ENCODE peak calls at places on chromosomes 1 and 21, in nine cellular contexts. P is SJSA1; O is CD8-positive, alpha-beta T cell; F is suprapubic skin; N is heart right ventricle; K is uterus; J is left ventricle myocardium inferior; T is colonic mucosa; B is HAP-1. V is an unnamed sample.

GRCh38 chr1:226325178-226325577 is 16.2 kb upstream of the LIN9 start:
- DNase-seq in P (no peak), O (no peak), F (no peak), N (no peak), K (no peak), J (no peak), T (no peak), B (no peak), V (no peak)

GRCh38 chr1:3078941-3079340 is 9.9 kb downstream of the PRDM16 start:
- DNase-seq in P (no peak), O (no peak), F (no peak), N (no peak), K (no peak), J (no peak), T (no peak), B (no peak), V (no peak)

GRCh38 chr1:33181038-33181861 is 593 bp downstream of the TRIM62 start:
- DNase-seq in P (peak; percentile 73), O (peak; percentile 34), F (peak; percentile 83), N (peak; percentile 60), K (peak; percentile 60), J (peak; percentile 56), T (peak; percentile 54), B (peak; percentile 41), V (peak; percentile 83)

GRCh38 chr1:192516776-192517297 is 58.7 kb upstream of the RGS1 start:
- DNase-seq in P (no peak), O (peak; percentile 55), F (no peak), N (no peak), K (no peak), J (no peak), T (peak; percentile 30), B (peak; percentile 56), V (no peak)

GRCh38 chr21:26093094-26093493 is 77.5 kb downstream of the APP start:
- DNase-seq in P (no peak), O (no peak), F (no peak), N (no peak), K (no peak), J (no peak), T (no peak), B (no peak), V (no peak)

GRCh38 chr21:43645414-43645891 is 13.8 kb downstream of the HSF2BP start:
- DNase-seq in P (peak; percentile 75), O (peak; percentile 25), F (no peak), N (peak; percentile 69), K (peak; percentile 57), J (no peak), T (peak; percentile 70), B (peak; percentile 46), V (peak; percentile 72)

GRCh38 chr1:29953938-29954337 is 717.6 kb downstream of the PTPRU start:
- DNase-seq in P (no peak), O (no peak), F (no peak), N (no peak), K (no peak), J (no peak), T (no peak), B (no peak), V (no peak)

GRCh38 chr1:64934115-64934880 is 32.1 kb downstream of the JAK1 start:
- DNase-seq in P (peak; percentile 47), O (no peak), F (peak; percentile 78), N (peak; percentile 39), K (peak; percentile 39), J (no peak), T (no peak), B (no peak), V (no peak)

GRCh38 chr21:44709426-44710293 is 1.7 kb downstream of the TSPEAR start:
- DNase-seq in P (peak; percentile 41), O (peak; percentile 39), F (peak; percentile 46), N (no peak), K (no peak), J (no peak), T (peak; percentile 12), B (no peak), V (peak; percentile 45)

GRCh38 chr1:155844860-155845259 is 12.2 kb downstream of the GON4L start:
- DNase-seq in P (no peak), O (no peak), F (no peak), N (no peak), K (no peak), J (no peak), T (no peak), B (no peak), V (no peak)

GRCh38 chr1:84278905-84279304 is 22.6 kb upstream of the SAMD13 start:
- DNase-seq in P (no peak), O (no peak), F (no peak), N (no peak), K (no peak), J (no peak), T (no peak), B (no peak), V (no peak)

GRCh38 chr1:76006234-76006633 is 68.3 kb upstream of the ST6GALNAC3 start:
- DNase-seq in P (no peak), O (no peak), F (no peak), N (no peak), K (no peak), J (no peak), T (no peak), B (no peak), V (no peak)

DNA sequence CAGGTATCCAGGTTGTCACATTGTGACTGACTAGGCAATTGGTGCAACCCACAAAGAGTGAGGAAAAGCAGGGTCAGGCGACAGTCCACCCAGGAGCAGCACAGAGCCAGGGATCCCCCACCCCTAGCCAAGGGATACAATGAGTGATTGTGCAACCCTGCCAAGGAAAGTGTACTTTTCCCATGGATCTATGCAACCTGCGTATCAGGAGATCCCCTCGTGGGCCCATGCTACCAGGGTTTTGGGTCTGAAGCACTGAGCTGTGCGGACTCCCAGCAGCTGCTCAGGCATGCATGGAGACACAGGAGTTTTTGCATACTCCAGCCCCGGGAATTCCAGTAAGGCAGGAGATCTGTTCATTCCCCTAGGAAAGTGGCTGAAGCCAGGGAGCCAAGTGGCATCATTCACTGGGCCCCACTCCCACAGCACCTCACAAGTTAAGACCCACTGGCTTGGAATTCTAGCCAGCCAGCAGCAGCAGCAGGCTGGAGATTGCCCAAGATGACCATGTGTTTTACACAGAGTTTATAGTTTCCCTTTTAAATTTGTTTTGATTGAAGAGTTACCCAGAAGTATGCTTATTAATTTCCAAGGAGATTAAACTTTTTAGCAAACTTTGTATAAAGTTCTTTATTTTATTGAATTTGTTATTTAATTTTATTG is 136.0 kb downstream of the LTN1 start:
- DNase-seq in P (no peak), O (no peak), F (no peak), N (no peak), K (no peak), J (no peak), T (no peak), B (no peak), V (no peak)
- H3K4me3 ChIP-seq in P (no peak overlapping the region), O (no peak overlapping the region), F (no peak overlapping the region), N (no peak overlapping the region), K (no peak overlapping the region), J (no peak overlapping the region), T (no peak overlapping the region), B (no peak overlapping the region), V (no peak overlapping the region)

GRCh38 chr1:51272916-51273315 is 36.8 kb downstream of the RNF11 start:
- DNase-seq in P (no peak), O (no peak), F (no peak), N (no peak), K (no peak), J (no peak), T (no peak), B (no peak), V (no peak)
- H3K4me1 ChIP-seq in P (peaks cover 17% of the 10 kb centered on the region), O (peaks cover 2% of the 10 kb centered on the region), F (no peaks in the 10 kb centered on the region), N (peaks cover 26% of the 10 kb centered on the region), K (no peaks in the 10 kb centered on the region), J (peaks cover 34% of the 10 kb centered on the region), T (no peaks in the 10 kb centered on the region), B (peaks cover 13% of the 10 kb centered on the region), V (peaks cover 50% of the 10 kb centered on the region)

GRCh38 chr21:16535100-16535418 is 805.3 kb downstream of the USP25 start:
- DNase-seq in P (peak; percentile 59), O (no peak), F (peak; percentile 91), N (peak; percentile 85), K (peak; percentile 93), J (peak; percentile 79), T (no peak), B (no peak), V (peak; percentile 84)

GRCh38 chr21:16533692-16534407 is 804.1 kb downstream of the USP25 start:
- DNase-seq in P (no peak), O (no peak), F (no peak), N (peak; percentile 19), K (no peak), J (no peak), T (no peak), B (no peak), V (no peak)

GRCh38 chr21:16536661-16537359 is 807.0 kb downstream of the USP25 start:
- DNase-seq in P (no peak), O (no peak), F (no peak), N (no peak), K (no peak), J (no peak), T (no peak), B (no peak), V (no peak)

GRCh38 chr21:16532841-16533240 is 803.1 kb downstream of the USP25 start:
- DNase-seq in P (no peak), O (no peak), F (no peak), N (no peak), K (no peak), J (no peak), T (no peak), B (no peak), V (no peak)

DNA sequence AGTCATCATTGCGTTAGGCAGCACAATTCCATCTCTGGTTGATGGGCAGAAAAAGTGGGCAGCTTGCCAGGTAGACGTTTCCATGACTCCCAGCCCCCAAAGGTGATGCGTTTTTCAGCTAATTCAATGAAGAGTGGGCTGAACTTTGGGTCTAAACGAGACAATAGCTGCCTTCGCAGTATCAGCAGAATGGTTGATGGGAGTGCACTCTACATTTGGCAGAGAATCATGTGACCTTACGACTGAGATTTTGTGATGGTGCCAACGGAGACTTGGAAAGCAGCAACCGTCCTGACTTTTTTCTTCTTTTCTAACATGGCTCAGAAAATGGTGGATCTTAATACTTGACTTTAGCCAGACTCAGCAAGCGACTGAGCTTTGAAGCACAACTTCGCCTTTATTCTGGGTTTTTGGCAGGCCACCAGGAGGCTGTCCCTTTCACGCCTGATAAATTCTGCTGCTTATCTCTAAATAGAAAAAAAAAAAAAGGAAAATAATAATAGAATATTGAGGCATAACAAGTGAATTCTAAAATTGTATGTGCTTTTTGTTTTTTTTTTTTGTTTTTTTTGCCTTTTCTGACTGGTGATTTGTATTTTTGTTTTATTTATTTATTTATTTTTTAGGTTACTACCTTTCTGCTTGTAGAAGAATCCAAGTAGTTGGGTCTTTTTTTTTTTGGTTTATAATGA is 804.8 kb downstream of the USP25 start:
- DNase-seq in P (peak; percentile 47), O (no peak), F (peak; percentile 90), N (peak; percentile 80), K (peak; percentile 84), J (peak; percentile 80), T (peak; percentile 27), B (peak; percentile 40), V (peak; percentile 87)
- H3K4me3 ChIP-seq in P (no peak overlapping the region), O (no peak overlapping the region), F (peak overlapping the region; percentile 54), N (peak overlapping the region; percentile 49), K (peak overlapping the region; percentile 37), J (peak overlapping the region; percentile 64), T (no peak overlapping the region), B (no peak overlapping the region), V (peak overlapping the region; percentile 43)

DNA sequence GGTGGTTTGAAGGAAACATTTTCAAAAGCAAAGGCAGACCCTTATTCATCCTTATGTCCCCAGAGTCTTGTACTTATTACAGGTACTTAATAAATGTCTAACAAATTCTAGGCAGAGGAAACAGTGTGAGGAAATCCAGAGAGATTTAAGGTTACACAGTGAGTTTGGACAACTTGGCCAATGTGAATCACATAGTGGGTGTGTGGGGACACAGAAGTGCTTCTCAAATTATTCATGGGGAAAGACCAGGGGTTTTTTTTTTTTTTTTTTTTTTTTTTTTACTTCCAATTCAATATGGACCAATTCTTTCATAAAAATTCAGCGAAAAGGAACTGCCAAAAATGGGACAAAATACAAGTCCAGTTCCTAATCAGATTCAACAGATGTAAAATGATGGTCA is 15.1 kb downstream of the GNG12 start:
- DNase-seq in P (no peak), O (no peak), F (no peak), N (no peak), K (no peak), J (no peak), T (no peak), B (no peak), V (no peak)
- H3K4me1 ChIP-seq in P (peaks cover 32% of the 10 kb centered on the region), O (no peaks in the 10 kb centered on the region), F (peaks cover 57% of the 10 kb centered on the region), N (peaks cover 37% of the 10 kb centered on the region), K (peaks cover 15% of the 10 kb centered on the region), J (peaks cover 36% of the 10 kb centered on the region), T (peaks cover 11% of the 10 kb centered on the region), B (peaks cover 13% of the 10 kb centered on the region), V (peaks cover 95% of the 10 kb centered on the region)